ENCODE peak calls at places on chromosomes 4 and X, in six cellular contexts. P, A, W, G, L and C are unnamed samples.

GRCh38 chr4:4488405-4489404 is 53.1 kb downstream of the STX18 start:
- DNase-seq in L (peak; percentile 72), G (peak; percentile 71), P (peak; percentile 69), A (peak; percentile 47), W (peak; percentile 90), C (peak; percentile 77)

GRCh38 chrX:69120476-69120875 is 44.8 kb downstream of the PJA1 start:
- DNase-seq in G (no peak), L (peak; percentile 16), P (no peak), A (no peak), W (no peak), C (no peak)

GRCh38 chr4:153555730-153556440 is 89.7 kb downstream of the TMEM131L start:
- DNase-seq in P (no peak), A (no peak), L (no peak), G (peak; percentile 86), W (peak; percentile 84), C (peak; percentile 21)

GRCh38 chr4:152063301-152064235 is 302.8 kb upstream of the GATB start:
- DNase-seq in P (no peak), L (no peak), W (no peak), G (no peak), A (peak; percentile 48), C (peak; percentile 47)

GRCh38 chr4:91611786-91612185 is 692.0 kb upstream of the GRID2 start:
- DNase-seq in P (no peak), A (no peak), G (no peak), L (no peak), W (no peak), C (no peak)

GRCh38 chr4:117574085-117574484 is 460.2 kb upstream of the NDST3 start:
- DNase-seq in A (no peak), W (no peak), G (no peak), P (no peak), L (no peak), C (no peak)

GRCh38 chr4:189143255-189143654 is 797.4 kb upstream of the FRG1 start:
- DNase-seq in A (no peak), L (no peak), G (no peak), P (no peak), W (no peak), C (peak; percentile 66)

GRCh38 chrX:145817299-145817665 is 347 bp upstream of the SLITRK2 start:
- DNase-seq in P (no peak), G (peak; percentile 6), A (no peak), L (no peak), W (no peak), C (no peak)

GRCh38 chr4:7759221-7759620 is 180.4 kb downstream of the AFAP1 start:
- DNase-seq in A (peak; percentile 52), G (no peak), W (no peak), L (no peak), P (no peak), C (no peak)

GRCh38 chrX:40448793-40449192 is 132.0 kb upstream of the ATP6AP2 start:
- DNase-seq in W (no peak), L (no peak), P (no peak), A (no peak), G (no peak), C (no peak)

GRCh38 chr4:145840162-145840768 is 98.4 kb downstream of the ZNF827 start:
- DNase-seq in P (no peak), L (peak; percentile 15), G (peak; percentile 44), W (peak; percentile 58), A (no peak), C (peak; percentile 43)

GRCh38 chr4:10281996-10282395 is 165.4 kb upstream of the WDR1 start:
- DNase-seq in W (no peak), G (no peak), L (no peak), A (no peak), P (no peak), C (peak; percentile 59)

GRCh38 chr4:53562409-53562808 is 28.9 kb downstream of the LNX1 start:
- DNase-seq in A (no peak), G (no peak), L (no peak), P (no peak), W (no peak), C (no peak)

GRCh38 chr4:40228497-40229365 is 31.9 kb downstream of the RHOH start:
- DNase-seq in P (no peak), A (no peak), L (no peak), W (no peak), G (no peak), C (no peak)

GRCh38 chrX:53682885-53683555 is 3.5 kb downstream of the HUWE1 start:
- DNase-seq in P (peak; percentile 21), L (peak; percentile 42), A (peak; percentile 5), G (peak; percentile 58), W (peak; percentile 52), C (peak; percentile 50)

GRCh38 chr4:189049682-189050081 is 891.0 kb upstream of the FRG1 start:
- DNase-seq in A (no peak), G (no peak), P (no peak), L (no peak), W (no peak), C (no peak)

GRCh38 chrX:136780241-136780640 is 491 bp downstream of the ARHGEF6 start:
- DNase-seq in W (no peak), A (no peak), G (no peak), L (no peak), P (no peak), C (no peak)

GRCh38 chr4:131207589-131207988 is 1941.5 kb upstream of the PCDH10 start:
- DNase-seq in G (no peak), L (no peak), W (no peak), P (no peak), A (no peak), C (no peak)

GRCh38 chr4:185211035-185211434 is 1.6 kb downstream of the SNX25 start:
- DNase-seq in L (no peak), P (no peak), G (no peak), A (no peak), W (peak; percentile 29), C (no peak)

GRCh38 chr4:174686826-174687225 is 142.2 kb downstream of the GLRA3 start:
- DNase-seq in P (no peak), L (no peak), W (no peak), A (no peak), G (no peak), C (no peak)

GRCh38 chr4:86416081-86416480 is 56.2 kb upstream of the MAPK10 start:
- DNase-seq in L (no peak), W (peak; percentile 19), G (no peak), P (no peak), A (no peak), C (no peak)

GRCh38 chrX:108795240-108795639 is 58.9 kb upstream of the IRS4 start:
- DNase-seq in L (no peak), A (no peak), P (no peak), W (no peak), G (no peak), C (no peak)

GRCh38 chr4:16914208-16914607 is 15.8 kb upstream of the LDB2 start:
- DNase-seq in A (no peak), G (peak; percentile 53), P (no peak), L (peak; percentile 11), W (peak; percentile 76), C (peak; percentile 51)

GRCh38 chrX:136892412-136892811 is 11.9 kb upstream of the RBMX start:
- DNase-seq in A (no peak), G (no peak), L (no peak), W (no peak), P (no peak), C (no peak)

GRCh38 chr4:138039010-138039409 is 203.1 kb downstream of the SLC7A11 start:
- DNase-seq in G (no peak), A (no peak), L (no peak), W (peak; percentile 82), P (no peak), C (peak; percentile 77)

GRCh38 chrX:28127662-28128061 is 146.4 kb upstream of the DCAF8L1 start:
- DNase-seq in G (no peak), A (no peak), L (no peak), W (no peak), P (no peak), C (no peak)

GRCh38 chrX:130975947-130976346 is 72.9 kb upstream of the ENOX2 start:
- DNase-seq in A (no peak), L (peak; percentile 55), W (peak; percentile 54), P (peak; percentile 64), G (peak; percentile 75), C (peak; percentile 36)
- TF ChIP-seq CTCF in A (peak; percentile 45), L (peak; percentile 64), W (peak; percentile 46), P (peak; percentile 88), G (peak; percentile 52), C (peak; percentile 73)

DNA sequence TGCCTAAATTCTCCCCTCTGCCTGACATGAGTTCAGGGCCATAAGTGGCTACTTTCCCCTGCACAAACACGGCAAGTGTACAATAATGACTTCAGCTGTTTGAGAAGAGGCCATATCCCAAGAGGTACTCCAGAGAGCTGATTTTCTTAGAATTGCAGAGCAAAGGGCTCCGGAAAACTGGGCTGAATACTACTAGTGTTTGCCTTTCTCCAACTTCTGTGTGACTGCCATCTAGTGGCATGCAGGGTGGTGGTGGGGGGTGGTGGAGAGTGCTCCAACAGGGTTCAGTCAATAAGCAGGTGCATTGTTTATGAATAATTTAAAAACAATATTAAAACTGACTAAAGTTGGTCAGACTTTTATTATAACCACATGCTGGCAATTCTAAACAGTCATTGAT is 130.0 kb downstream of the CHRDL1 start:
- DNase-seq in P (peak; percentile 41), W (peak; percentile 66), A (no peak), L (peak; percentile 57), G (peak; percentile 68), C (peak; percentile 29)
- TF ChIP-seq CTCF in P (peak; percentile 71), W (peak; percentile 58), A (no peak), L (peak; percentile 69), G (peak; percentile 50), C (peak; percentile 76)

GRCh38 chr4:156242390-156242789 is 288.7 kb upstream of the CTSO start:
- DNase-seq in L (no peak), A (no peak), P (no peak), G (no peak), W (no peak), C (no peak)

GRCh38 chr4:156237192-156237591 is 283.5 kb upstream of the CTSO start:
- DNase-seq in W (no peak), L (no peak), P (no peak), A (no peak), G (no peak), C (no peak)

GRCh38 chr4:156243015-156243414 is 289.3 kb upstream of the CTSO start:
- DNase-seq in W (no peak), A (no peak), P (no peak), L (no peak), G (no peak), C (no peak)

GRCh38 chr4:156241896-156242295 is 288.2 kb upstream of the CTSO start:
- DNase-seq in G (no peak), A (no peak), W (no peak), P (no peak), L (no peak), C (no peak)

DNA sequence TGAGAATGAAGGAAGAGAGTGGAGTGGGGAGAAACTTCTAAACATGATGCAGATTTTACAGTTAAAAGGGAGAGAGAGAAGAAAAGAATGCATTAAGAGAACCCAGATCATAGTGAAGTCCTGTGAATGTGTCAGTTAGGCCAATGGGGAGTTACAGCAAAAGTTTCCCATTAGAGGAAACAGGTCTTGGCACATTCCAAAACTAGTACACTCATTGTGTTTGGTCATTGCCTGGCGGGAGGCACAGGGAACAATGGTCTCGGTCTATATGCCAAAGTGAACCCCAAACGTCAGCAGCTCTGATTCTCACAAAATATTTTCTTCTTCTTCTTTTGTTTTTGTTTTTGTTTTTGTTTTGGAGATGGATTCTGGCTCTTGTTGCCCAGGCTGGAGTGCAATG is 284.5 kb upstream of the CTSO start:
- DNase-seq in A (no peak), L (no peak), P (no peak), W (no peak), G (no peak), C (no peak)
- TF ChIP-seq CTCF in A (no peak), L (no peak), P (no peak), W (no peak), G (no peak), C (no peak)

GRCh38 chr4:32775049-32775448 is 2054.9 kb downstream of the PCDH7 start:
- DNase-seq in G (peak; percentile 50), L (peak; percentile 47), A (no peak), W (peak; percentile 22), P (no peak), C (no peak)
- TF ChIP-seq CTCF in G (peak; percentile 19), L (peak; percentile 87), A (no peak), W (no peak), P (peak; percentile 51), C (no peak)